ENCODE peak calls at places on chromosomes 5 and 9, in ten cellular contexts. U is endothelial cell, T is mucosa of descending colon, E is neural crest cell, K is A549, O is heart left ventricle, F is kidney, H is kidney epithelial cell, J is choroid plexus epithelial cell, Y is fibroblast of lung. C is an unnamed sample.

GRCh38 chr5:138177936-138178515 is 404 bp downstream of the BRD8 start:
- DNase-seq in U (peak), T (peak), E (peak), K (peak), O (no peak), F (no peak), H (no peak), J (peak), Y (peak), C (peak)

GRCh38 chr5:7392401-7393024 is 3.4 kb upstream of the ADCY2 start:
- DNase-seq in U (peak), T (peak), E (peak), K (peak), O (no peak), F (no peak), H (no peak), J (peak), Y (peak), C (no peak)

GRCh38 chr5:131758520-131758900 is 38.3 kb downstream of the FNIP1 start:
- DNase-seq in U (no peak), T (no peak), E (no peak), K (no peak), O (no peak), F (no peak), H (no peak), J (peak), Y (peak), C (no peak)

GRCh38 chr9:82271099-82271498 is 282.5 kb downstream of the SPATA31D1 start:
- DNase-seq in U (no peak), T (no peak), E (no peak), K (no peak), O (no peak), F (no peak), H (peak), J (peak), Y (peak), C (no peak)

GRCh38 chr5:131209506-131210191 is 38.9 kb downstream of the LYRM7 start:
- DNase-seq in U (no peak), T (peak), E (no peak), K (no peak), O (no peak), F (no peak), H (peak), J (no peak), Y (no peak), C (no peak)

GRCh38 chr5:59342181-59342580 is 551.3 kb downstream of the PDE4D start:
- DNase-seq in U (no peak), T (no peak), E (no peak), K (no peak), O (no peak), F (no peak), H (no peak), J (peak), Y (no peak), C (no peak)

GRCh38 chr9:677461-678097 is 163.9 kb upstream of the DMRT1 start:
- DNase-seq in U (no peak), T (no peak), E (no peak), K (no peak), O (no peak), F (no peak), H (no peak), J (no peak), Y (peak), C (no peak)

GRCh38 chr9:135587658-135588057 is 26.1 kb downstream of the PAEP start:
- DNase-seq in U (no peak), T (no peak), E (no peak), K (no peak), O (no peak), F (no peak), H (no peak), J (no peak), Y (no peak), C (no peak)

GRCh38 chr9:131739192-131739961 is 499 bp downstream of the RAPGEF1 start:
- DNase-seq in U (no peak), T (peak), E (peak), K (no peak), O (peak), F (peak), H (no peak), J (no peak), Y (no peak), C (peak)

GRCh38 chr5:4639959-4640358 is 500.2 kb upstream of the ADAMTS16 start:
- DNase-seq in U (no peak), T (no peak), E (no peak), K (no peak), O (no peak), F (no peak), H (peak), J (no peak), Y (no peak), C (no peak)

GRCh38 chr5:170631471-170632195 is 127.8 kb downstream of the KCNIP1 start:
- DNase-seq in U (peak), T (no peak), E (peak), K (peak), O (no peak), F (no peak), H (no peak), J (no peak), Y (no peak), C (peak)

GRCh38 chr5:77210091-77211012 is at the start of gene PDE8B:
- DNase-seq in U (no peak), T (no peak), E (no peak), K (no peak), O (no peak), F (peak), H (no peak), J (no peak), Y (no peak), C (no peak)

GRCh38 chr5:60149081-60149480 is 255.6 kb upstream of the PDE4D start:
- DNase-seq in U (no peak), T (no peak), E (no peak), K (no peak), O (no peak), F (no peak), H (no peak), J (no peak), Y (no peak), C (no peak)

GRCh38 chr9:102514541-102514940 is 480.6 kb upstream of the CYLC2 start:
- DNase-seq in U (no peak), T (no peak), E (no peak), K (no peak), O (no peak), F (no peak), H (no peak), J (no peak), Y (no peak), C (no peak)

GRCh38 chr5:76269259-76269958 is 133.7 kb upstream of the IQGAP2 start:
- DNase-seq in U (no peak), T (no peak), E (no peak), K (no peak), O (no peak), F (no peak), H (no peak), J (no peak), Y (no peak), C (no peak)

GRCh38 chr5:154478224-154478565 is at the start of gene HAND1:
- DNase-seq in U (peak), T (peak), E (peak), K (peak), O (peak), F (peak), H (no peak), J (no peak), Y (no peak), C (peak)

GRCh38 chr5:74031536-74031935 is 405.5 kb downstream of the ARHGEF28 start:
- DNase-seq in U (no peak), T (no peak), E (no peak), K (no peak), O (no peak), F (no peak), H (no peak), J (no peak), Y (no peak), C (no peak)

GRCh38 chr5:74034738-74035137 is 408.7 kb downstream of the ARHGEF28 start:
- DNase-seq in U (no peak), T (no peak), E (no peak), K (peak), O (no peak), F (no peak), H (peak), J (peak), Y (peak), C (no peak)

GRCh38 chr5:74032617-74033016 is 406.6 kb downstream of the ARHGEF28 start:
- DNase-seq in U (no peak), T (no peak), E (no peak), K (no peak), O (no peak), F (no peak), H (no peak), J (no peak), Y (no peak), C (no peak)

GRCh38 chr5:74040065-74040551 is 414.1 kb downstream of the ARHGEF28 start:
- DNase-seq in U (no peak), T (no peak), E (no peak), K (peak), O (no peak), F (no peak), H (peak), J (peak), Y (peak), C (peak)

DNA sequence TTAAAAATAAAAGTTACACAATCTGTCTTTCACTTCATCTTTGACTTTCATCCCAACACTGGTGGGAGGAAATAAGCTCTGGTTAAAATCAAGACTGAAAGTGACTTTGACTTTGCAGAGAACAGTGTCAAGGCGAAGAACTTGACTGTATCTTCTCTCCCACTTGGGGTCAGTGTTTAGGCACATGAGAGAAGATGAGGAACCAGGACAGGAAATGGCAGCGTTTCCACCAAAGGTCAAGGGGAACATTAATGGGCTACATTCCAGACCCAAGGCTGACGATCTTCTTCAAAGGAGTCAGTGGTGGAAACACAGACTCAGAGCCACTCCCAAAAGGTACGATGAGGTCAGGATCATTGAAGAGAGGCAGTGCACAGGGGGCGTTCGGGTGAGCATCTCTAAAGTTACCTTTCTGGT is 409.5 kb downstream of the ARHGEF28 start:
- DNase-seq in U (peak), T (peak), E (no peak), K (peak), O (no peak), F (no peak), H (no peak), J (peak), Y (peak), C (no peak)
- TF ChIP-seq CTCF in U (peak), T (peak), E (peak), K (peak), O (peak), F (peak), H (no peak), J (peak), Y (peak), C (no peak)

GRCh38 chr5:149834246-149834855 is 104.2 kb downstream of the PPARGC1B start:
- DNase-seq in U (peak), T (peak), E (peak), K (peak), O (no peak), F (no peak), H (peak), J (peak), Y (peak), C (peak)
- TF ChIP-seq CTCF in U (peak), T (peak), E (peak), K (peak), O (peak), F (peak), H (peak), J (peak), Y (peak), C (peak)

DNA sequence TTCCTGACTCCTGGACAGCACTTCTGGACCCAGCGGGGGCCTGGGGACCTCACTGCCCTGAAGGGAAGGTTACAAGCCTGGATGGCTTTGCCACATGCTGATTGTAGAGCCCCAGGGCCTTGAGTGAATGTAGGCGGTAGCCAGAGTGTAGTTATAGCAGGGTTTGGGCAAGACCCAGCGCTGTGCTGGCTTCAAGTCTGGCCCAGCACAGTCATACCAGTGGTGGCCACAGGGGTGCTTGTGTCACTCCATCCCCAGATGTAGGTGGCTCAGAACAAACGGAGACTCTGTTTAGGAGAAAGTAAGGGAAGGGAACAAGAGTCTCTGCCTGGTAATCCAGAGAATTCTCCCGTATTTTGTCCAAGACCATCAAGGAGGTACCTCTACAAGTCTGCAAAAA is 84.6 kb downstream of the STARD4 start:
- DNase-seq in U (no peak), T (no peak), E (no peak), K (peak), O (no peak), F (no peak), H (no peak), J (no peak), Y (no peak), C (no peak)
- TF ChIP-seq CTCF in U (no peak), T (no peak), E (no peak), K (no peak), O (no peak), F (no peak), H (no peak), J (no peak), Y (no peak), C (no peak)

DNA sequence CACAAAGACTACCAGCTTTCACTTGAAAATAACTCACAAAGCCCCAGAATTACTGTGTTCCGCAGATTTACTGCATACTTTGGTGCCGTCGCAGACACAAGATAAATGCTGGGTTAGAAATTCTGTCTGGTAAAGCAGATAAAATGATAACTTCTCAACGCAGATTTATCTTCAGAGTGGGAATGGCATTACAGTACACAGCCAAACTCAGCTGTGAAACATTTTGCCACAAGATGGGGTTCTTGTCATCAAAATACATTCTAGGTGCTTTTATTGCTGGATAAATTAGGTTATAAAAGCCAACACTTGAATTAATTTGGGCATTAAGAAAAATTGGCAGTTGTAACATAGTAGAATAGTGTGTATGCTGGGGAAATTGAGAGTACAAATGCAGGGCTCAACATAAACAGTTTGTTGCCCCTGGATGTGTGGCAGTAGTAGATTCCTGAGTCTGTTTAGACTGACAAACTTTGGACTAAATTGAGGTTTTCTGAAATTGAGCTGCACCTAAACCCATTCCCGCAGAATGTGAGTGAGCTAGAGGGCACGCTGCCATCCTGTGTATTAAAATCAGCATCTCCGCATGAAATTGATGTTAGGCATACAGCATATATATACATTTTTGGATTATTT is 61.1 kb downstream of the LMNB1 start:
- DNase-seq in U (no peak), T (no peak), E (no peak), K (no peak), O (no peak), F (no peak), H (no peak), J (peak), Y (peak), C (no peak)
- TF ChIP-seq CTCF in U (no peak), T (no peak), E (no peak), K (peak), O (peak), F (peak), H (no peak), J (peak), Y (peak), C (no peak)